ENCODE peak calls at places on chromosomes 6 and 20, in five cellular contexts. O is HepG2, Z is GM12891, T is K562, X is GM12878. U is an unnamed sample.

GRCh38 chr6:39251406-39251805 is 22.1 kb upstream of the KCNK5 start:
- DNase-seq in O (no peak), Z (no peak), T (no peak), X (no peak), U (no peak)

GRCh38 chr6:34062815-34063214 is 83.1 kb downstream of the GRM4 start:
- DNase-seq in O (no peak), Z (no peak), T (no peak), X (no peak), U (no peak)

GRCh38 chr6:71288228-71289038 is at the start of gene OGFRL1:
- DNase-seq in O (peak; percentile 14), Z (peak; percentile 77), T (no peak), X (no peak), U (peak; percentile 65)

GRCh38 chr6:106525111-106525884 is 104.0 kb downstream of the RTN4IP1 start:
- DNase-seq in O (no peak), Z (no peak), T (no peak), X (no peak), U (no peak)

GRCh38 chr6:12648171-12648570 is 68.4 kb upstream of the PHACTR1 start:
- DNase-seq in O (no peak), Z (no peak), T (no peak), X (no peak), U (no peak)

GRCh38 chr6:101662111-101662897 is 268.8 kb downstream of the GRIK2 start:
- DNase-seq in O (no peak), Z (no peak), T (no peak), X (no peak), U (no peak)

GRCh38 chr6:47977314-47977713 is 133.7 kb downstream of the PTCHD4 start:
- DNase-seq in O (no peak), Z (no peak), T (peak; percentile 1), X (no peak), U (no peak)

GRCh38 chr6:75478929-75479328 is 14.7 kb downstream of the FILIP1 start:
- DNase-seq in O (no peak), Z (no peak), T (no peak), X (no peak), U (no peak)

GRCh38 chr6:83384751-83385150 is 46.1 kb downstream of the ME1 start:
- DNase-seq in O (no peak), Z (no peak), T (no peak), X (no peak), U (no peak)

GRCh38 chr6:617485-618100 is 39.3 kb downstream of the HUS1B start:
- DNase-seq in O (no peak), Z (no peak), T (no peak), X (no peak), U (no peak)

GRCh38 chr6:107827541-107827940 is 3.4 kb upstream of the SCML4 start:
- DNase-seq in O (no peak), Z (no peak), T (no peak), X (no peak), U (no peak)

GRCh38 chr6:148177589-148178233 is 164.9 kb upstream of the SASH1 start:
- DNase-seq in O (peak; percentile 30), Z (peak; percentile 6), T (peak; percentile 62), X (no peak), U (no peak)

GRCh38 chr20:39264506-39265172 is 302.5 kb downstream of the DHX35 start:
- DNase-seq in O (peak; percentile 63), Z (peak; percentile 30), T (peak; percentile 66), X (no peak), U (peak; percentile 27)

GRCh38 chr20:5614506-5614905 is 135.7 kb upstream of the SHLD1 start:
- DNase-seq in O (peak; percentile 30), Z (no peak), T (no peak), X (no peak), U (no peak)

GRCh38 chr6:87700729-87701675 is 1.0 kb downstream of the AKIRIN2 start:
- DNase-seq in O (peak; percentile 73), Z (no peak), T (peak; percentile 88), X (peak; percentile 43), U (no peak)

GRCh38 chr20:63314566-63315239 is 21.7 kb downstream of the COL20A1 start:
- DNase-seq in O (no peak), Z (no peak), T (no peak), X (no peak), U (no peak)
- TF ChIP-seq POLR2A in O (no peak), Z (no peak), T (no peak), X (no peak), U (no peak)

GRCh38 chr20:58054744-58055373 is 173.6 kb downstream of the ANKRD60 start:
- DNase-seq in O (no peak), Z (no peak), T (no peak), X (no peak), U (no peak)

GRCh38 chr20:58054082-58054481 is 174.4 kb downstream of the ANKRD60 start:
- DNase-seq in O (no peak), Z (no peak), T (no peak), X (no peak), U (no peak)

GRCh38 chr20:58058421-58059140 is 169.9 kb downstream of the ANKRD60 start:
- DNase-seq in O (no peak), Z (no peak), T (no peak), X (no peak), U (no peak)

GRCh38 chr20:58056021-58056591 is 172.3 kb downstream of the ANKRD60 start:
- DNase-seq in O (no peak), Z (no peak), T (no peak), X (no peak), U (no peak)

DNA sequence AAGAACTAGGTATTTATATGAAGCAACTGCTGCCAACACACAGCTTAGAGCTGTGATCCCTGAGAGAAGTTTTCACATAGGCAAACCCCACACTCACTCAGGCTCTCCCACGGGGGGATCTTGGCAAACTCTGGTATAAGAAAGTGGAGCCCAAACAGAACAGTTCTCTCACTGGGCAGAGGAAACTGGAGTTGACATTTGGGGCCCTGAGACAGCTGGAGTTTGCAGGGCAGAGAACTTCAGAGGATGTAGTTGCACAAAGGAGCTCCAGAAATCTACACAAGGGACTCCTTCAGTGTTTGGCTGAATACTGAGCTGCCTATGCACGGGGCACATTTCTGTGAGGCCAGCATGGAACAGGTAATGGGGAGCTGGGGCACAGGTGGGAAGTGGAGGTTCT is 169.3 kb downstream of the ANKRD60 start:
- DNase-seq in O (no peak), Z (no peak), T (no peak), X (no peak), U (no peak)
- TF ChIP-seq TAF1 in O (no peak), Z (no peak), T (no peak), X (no peak), U (no peak)

DNA sequence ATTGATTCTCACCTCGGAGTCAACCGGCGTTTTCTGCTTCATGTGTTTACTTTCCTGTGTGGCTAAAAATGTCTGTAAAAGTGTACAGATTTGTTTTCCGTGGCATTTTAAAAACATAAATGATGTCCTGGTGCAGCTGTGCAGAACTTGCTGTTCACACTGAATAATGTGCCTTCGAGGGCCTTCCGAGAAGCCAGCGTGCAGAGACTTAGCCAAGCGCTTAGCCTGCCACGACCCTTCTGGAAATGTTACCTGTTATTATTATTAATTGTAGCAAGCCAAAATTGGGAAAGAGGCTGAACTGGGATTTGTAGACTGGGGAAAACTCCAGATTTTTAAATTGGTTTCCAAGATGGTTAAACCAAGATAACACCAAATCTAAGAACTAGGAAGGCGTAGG is 335.8 kb downstream of the CDH4 start:
- DNase-seq in O (no peak), Z (no peak), T (no peak), X (no peak), U (no peak)
- TF ChIP-seq POLR2AphosphoS5 in O (no peak), Z (no peak), T (no peak), X (no peak), U (no peak)

GRCh38 chr20:25623736-25624499 is at the start of gene NANP:
- DNase-seq in O (peak; percentile 100), Z (peak; percentile 90), T (peak; percentile 94), X (peak; percentile 86), U (peak; percentile 91)
- TF ChIP-seq POLR2A in O (peak; percentile 97), Z (peak; percentile 96), T (peak; percentile 92), X (peak; percentile 86), U (peak; percentile 93)

DNA sequence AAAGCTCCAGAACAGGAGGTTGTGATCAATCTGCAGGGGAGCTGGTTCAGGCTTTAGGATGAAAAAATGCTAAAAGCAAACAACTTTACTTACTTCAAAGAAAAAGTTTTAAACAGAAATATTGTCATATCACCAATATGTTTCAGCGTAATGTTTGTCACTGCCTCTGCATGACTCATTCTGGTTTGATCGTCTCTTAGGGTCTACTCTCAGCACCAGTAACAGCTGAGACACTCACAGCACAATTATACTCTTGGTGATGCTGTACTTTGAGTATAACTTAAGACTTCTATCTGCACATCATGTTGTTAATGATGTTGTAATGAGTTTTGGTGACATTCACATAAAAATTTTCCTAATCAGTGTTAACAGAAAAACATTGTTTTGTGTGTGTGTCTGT is 665.4 kb downstream of the EPM2A start:
- DNase-seq in O (no peak), Z (no peak), T (no peak), X (no peak), U (no peak)
- TF ChIP-seq TAF1 in O (no peak), Z (no peak), T (no peak), X (no peak), U (no peak)

GRCh38 chr6:170443151-170443662 is 109.9 kb downstream of the PSMB1 start:
- DNase-seq in O (no peak), Z (no peak), T (no peak), X (no peak), U (no peak)
- TF ChIP-seq POLR2AphosphoS5 in O (no peak), Z (no peak), T (no peak), X (no peak), U (no peak)

GRCh38 chr20:31676534-31677030 is 38.9 kb downstream of the COX4I2 start:
- DNase-seq in O (no peak), Z (no peak), T (peak; percentile 50), X (no peak), U (no peak)
- TF ChIP-seq POLR2A in O (no peak), Z (no peak), T (no peak), X (no peak), U (no peak)

GRCh38 chr6:90403489-90404381 is 107.1 kb upstream of the BACH2 start:
- DNase-seq in O (peak; percentile 78), Z (no peak), T (peak; percentile 93), X (no peak), U (no peak)

GRCh38 chr6:90409700-90410099 is 113.1 kb upstream of the BACH2 start:
- DNase-seq in O (no peak), Z (no peak), T (no peak), X (no peak), U (no peak)

GRCh38 chr6:90406142-90406794 is 109.6 kb upstream of the BACH2 start:
- DNase-seq in O (peak; percentile 35), Z (no peak), T (peak; percentile 56), X (no peak), U (no peak)

GRCh38 chr6:90402831-90403192 is 106.2 kb upstream of the BACH2 start:
- DNase-seq in O (no peak), Z (no peak), T (no peak), X (no peak), U (no peak)

DNA sequence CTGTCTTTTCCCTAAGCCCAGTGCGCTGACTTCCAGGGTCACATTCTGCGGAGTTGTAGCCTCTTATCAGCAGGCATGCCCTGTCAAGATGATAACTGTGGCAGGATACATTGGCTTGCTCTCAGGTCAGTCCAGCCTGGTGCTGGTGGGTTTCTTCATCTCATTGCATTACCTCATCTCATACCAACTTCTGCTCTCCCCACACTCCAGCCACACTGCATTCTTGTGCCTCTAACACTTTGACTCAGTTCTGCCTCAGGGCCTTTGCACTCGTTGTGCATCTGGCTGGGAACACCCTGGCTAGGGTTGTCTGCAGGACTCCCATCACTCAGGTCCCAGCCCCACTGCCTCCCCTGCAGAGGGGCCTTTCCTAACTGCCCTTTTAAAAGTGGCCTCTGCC is 110.3 kb upstream of the BACH2 start:
- DNase-seq in O (no peak), Z (no peak), T (peak; percentile 37), X (no peak), U (no peak)
- TF ChIP-seq TAF1 in O (no peak), Z (no peak), T (no peak), X (no peak), U (no peak)

GRCh38 chr6:127515794-127516675 is 3.1 kb downstream of the MTCL3 start:
- DNase-seq in O (no peak), Z (peak; percentile 75), T (peak; percentile 34), X (no peak), U (peak; percentile 67)
- TF ChIP-seq POLR2AphosphoS5 in O (no peak), Z (no peak), T (no peak), X (no peak), U (no peak)

U was measured in GM12892.